ENCODE peak calls at places on chromosome 2, in seven cellular contexts. M is neural crest cell; D is body of pancreas; C is HTR-8/SVneo; B is activated CD4-positive, alpha-beta T cell treated with anti-CD3 and anti-CD28 coated beads for 1 hour; N is mucosa of descending colon; G is NCI-H1694. H is an unnamed sample.

GRCh38 chr2:100223502-100223901 is 81.1 kb upstream of the AFF3 start:
- DNase-seq in N (no peak), D (no peak), G (no peak), M (no peak), C (no peak), B (no peak), H (no peak)

GRCh38 chr2:112714836-112715631 is 5.8 kb upstream of the NT5DC4 start:
- DNase-seq in G (no peak), B (no peak), M (no peak), D (no peak), N (no peak), C (no peak), H (no peak)

GRCh38 chr2:188601927-188602326 is 310.3 kb downstream of the GULP1 start:
- DNase-seq in G (no peak), B (no peak), C (no peak), N (no peak), M (no peak), D (no peak), H (no peak)

GRCh38 chr2:145110668-145111067 is 590.7 kb upstream of the ZEB2 start:
- DNase-seq in B (no peak), N (no peak), D (no peak), G (no peak), M (no peak), C (no peak), H (no peak)

GRCh38 chr2:201929627-201930026 is 104.0 kb upstream of the FZD7 start:
- DNase-seq in C (no peak), B (no peak), D (no peak), M (no peak), N (no peak), G (peak; percentile 39), H (no peak)

GRCh38 chr2:64652231-64653173 is 1.2 kb downstream of the SERTAD2 start:
- DNase-seq in N (peak; percentile 76), D (peak; percentile 46), C (peak; percentile 60), B (no peak), M (no peak), G (no peak), H (no peak)

GRCh38 chr2:201414099-201415023 is 36.9 kb downstream of the TRAK2 start:
- DNase-seq in G (no peak), M (no peak), N (no peak), B (no peak), C (no peak), D (no peak), H (no peak)

GRCh38 chr2:226561962-226562361 is 237.7 kb downstream of the IRS1 start:
- DNase-seq in D (no peak), M (no peak), G (no peak), C (no peak), B (no peak), N (no peak), H (no peak)

GRCh38 chr2:112031916-112032582 is 23.0 kb upstream of the TMEM87B start:
- DNase-seq in M (no peak), G (no peak), D (no peak), B (no peak), N (no peak), C (no peak), H (peak; percentile 72)

GRCh38 chr2:239180526-239181073 is 220.2 kb downstream of the HDAC4 start:
- DNase-seq in B (no peak), N (peak; percentile 38), G (no peak), M (no peak), C (no peak), D (no peak), H (no peak)

GRCh38 chr2:172431428-172431827 is 4.0 kb downstream of the ITGA6 start:
- DNase-seq in C (no peak), N (no peak), G (no peak), M (no peak), B (no peak), D (peak; percentile 64), H (peak; percentile 44)

GRCh38 chr2:38626326-38627031 is 23.8 kb upstream of the HNRNPLL start:
- DNase-seq in M (no peak), N (no peak), G (no peak), C (no peak), D (no peak), B (no peak), H (no peak)

GRCh38 chr2:62966995-62967394 is 83.6 kb upstream of the OTX1 start:
- DNase-seq in B (no peak), M (no peak), C (no peak), G (no peak), N (no peak), D (no peak), H (no peak)

GRCh38 chr2:66867038-66867380 is 432.1 kb downstream of the MEIS1 start:
- DNase-seq in C (no peak), N (no peak), M (no peak), D (no peak), B (no peak), G (no peak), H (no peak)

GRCh38 chr2:236047886-236048540 is 120.2 kb downstream of the GBX2 start:
- DNase-seq in B (no peak), M (no peak), N (no peak), D (no peak), C (no peak), G (no peak), H (no peak)

GRCh38 chr2:238160206-238161129 is 1.7 kb downstream of the ERFE start:
- DNase-seq in G (peak; percentile 22), B (no peak), M (peak; percentile 54), N (peak; percentile 43), C (no peak), D (no peak), H (no peak)

GRCh38 chr2:25615395-25615794 is 58.0 kb downstream of the DTNB start:
- DNase-seq in G (no peak), B (no peak), M (no peak), C (no peak), N (no peak), D (no peak), H (no peak)

GRCh38 chr2:42653908-42654445 is 85.5 kb downstream of the MTA3 start:
- DNase-seq in D (no peak), C (no peak), M (no peak), N (no peak), B (no peak), G (no peak), H (no peak)

GRCh38 chr2:31269087-31269486 is 35.1 kb downstream of the EHD3 start:
- DNase-seq in B (no peak), C (no peak), D (no peak), N (no peak), M (no peak), G (no peak), H (no peak)

GRCh38 chr2:767440-767839 is 90.2 kb upstream of the TMEM18 start:
- DNase-seq in B (no peak), G (no peak), C (no peak), M (no peak), N (no peak), D (no peak), H (no peak)

GRCh38 chr2:46169452-46169851 is 127.8 kb upstream of the EPAS1 start:
- DNase-seq in D (no peak), C (no peak), N (no peak), G (no peak), M (no peak), B (no peak), H (no peak)

GRCh38 chr2:229456091-229456490 is 185.0 kb upstream of the PID1 start:
- DNase-seq in G (no peak), D (no peak), N (no peak), M (no peak), C (no peak), B (no peak), H (no peak)

GRCh38 chr2:28442328-28442727 is 49.7 kb downstream of the FOSL2 start:
- DNase-seq in G (no peak), M (no peak), B (no peak), C (no peak), D (no peak), N (no peak), H (no peak)

GRCh38 chr2:64860936-64861335 is 128.3 kb upstream of the SLC1A4 start:
- DNase-seq in B (no peak), M (no peak), C (no peak), N (no peak), G (no peak), D (no peak), H (no peak)

H was measured in lung.